ENCODE peak calls at places on chromosomes 12 and 14, in six cellular contexts. S, H, A, B, G and F are unnamed samples.

GRCh38 chr12:44875954-44876553 is at the start of gene NELL2:
- DNase-seq in S (no peak), H (no peak), A (no peak), B (no peak), G (peak), F (no peak)

GRCh38 chr12:51784688-51785087 is 63.8 kb downstream of the FIGNL2 start:
- DNase-seq in S (no peak), H (no peak), A (no peak), B (no peak), G (no peak), F (no peak)

GRCh38 chr14:72907327-72907826 is 13.5 kb upstream of the DPF3 start:
- DNase-seq in S (no peak), H (no peak), A (no peak), B (no peak), G (no peak), F (no peak)

GRCh38 chr12:38113991-38114390 is 202.6 kb upstream of the ALG10B start:
- DNase-seq in S (no peak), H (no peak), A (no peak), B (no peak), G (no peak), F (no peak)

GRCh38 chr12:46577063-46577776 is 204.6 kb upstream of the SLC38A2 start:
- DNase-seq in S (no peak), H (no peak), A (no peak), B (no peak), G (no peak), F (no peak)

GRCh38 chr14:68112456-68112855 is 292.9 kb downstream of the RAD51B start:
- DNase-seq in S (no peak), H (no peak), A (no peak), B (no peak), G (no peak), F (no peak)

GRCh38 chr14:90968025-90968424 is 92.4 kb downstream of the RPS6KA5 start:
- DNase-seq in S (no peak), H (no peak), A (no peak), B (no peak), G (no peak), F (no peak)

GRCh38 chr14:101598571-101599233 is 37.4 kb downstream of the DIO3 start:
- DNase-seq in S (no peak), H (no peak), A (no peak), B (no peak), G (no peak), F (no peak)

GRCh38 chr14:62796431-62796830 is 248.8 kb downstream of the KCNH5 start:
- DNase-seq in S (no peak), H (no peak), A (no peak), B (no peak), G (no peak), F (no peak)

GRCh38 chr12:76346798-76347420 is 1.3 kb downstream of the BBS10 start:
- DNase-seq in S (no peak), H (no peak), A (no peak), B (peak), G (peak), F (peak)

GRCh38 chr12:22321620-22322019 is 12.9 kb downstream of the ST8SIA1 start:
- DNase-seq in S (no peak), H (no peak), A (no peak), B (no peak), G (no peak), F (no peak)

GRCh38 chr12:50764861-50765324 is 992 bp downstream of the ATF1 start:
- DNase-seq in S (no peak), H (no peak), A (no peak), B (no peak), G (no peak), F (no peak)

GRCh38 chr12:112468041-112468440 is 49.3 kb downstream of the PTPN11 start:
- DNase-seq in S (no peak), H (no peak), A (no peak), B (no peak), G (no peak), F (no peak)

GRCh38 chr12:124715121-124715990 is 147.9 kb upstream of the NCOR2 start:
- DNase-seq in S (no peak), H (no peak), A (no peak), B (no peak), G (no peak), F (no peak)

GRCh38 chr14:104798300-104799238 is 2.3 kb upstream of the ZBTB42 start:
- DNase-seq in S (no peak), H (no peak), A (no peak), B (no peak), G (no peak), F (no peak)
- H3K4me3 ChIP-seq in S (no peak), H (no peak), A (no peak), B (no peak), G (no peak), F (no peak)

DNA sequence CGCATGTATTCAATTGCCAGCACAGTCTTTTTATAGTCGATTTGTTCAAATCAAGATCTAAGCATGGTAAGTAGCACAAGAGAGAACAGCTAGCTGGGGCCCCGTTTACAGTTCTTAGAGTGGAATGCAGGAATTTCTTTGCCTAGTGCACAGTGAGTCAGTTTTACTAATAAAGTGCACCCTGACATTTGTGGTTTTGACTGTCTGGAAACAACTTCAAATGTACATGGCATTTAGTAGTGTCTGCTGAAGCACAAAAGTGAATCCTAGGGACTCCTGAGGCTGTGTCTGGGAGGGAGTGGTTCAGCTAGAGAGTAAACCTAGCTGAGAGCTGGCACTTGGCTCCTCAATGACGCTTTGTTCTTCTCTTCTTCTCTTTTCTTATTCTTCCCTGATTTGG is 64.9 kb downstream of the TMX1 start:
- DNase-seq in S (peak), H (peak), A (peak), B (peak), G (no peak), F (peak)
- H3K4me3 ChIP-seq in S (no peak), H (no peak), A (no peak), B (no peak), G (no peak), F (no peak)

DNA sequence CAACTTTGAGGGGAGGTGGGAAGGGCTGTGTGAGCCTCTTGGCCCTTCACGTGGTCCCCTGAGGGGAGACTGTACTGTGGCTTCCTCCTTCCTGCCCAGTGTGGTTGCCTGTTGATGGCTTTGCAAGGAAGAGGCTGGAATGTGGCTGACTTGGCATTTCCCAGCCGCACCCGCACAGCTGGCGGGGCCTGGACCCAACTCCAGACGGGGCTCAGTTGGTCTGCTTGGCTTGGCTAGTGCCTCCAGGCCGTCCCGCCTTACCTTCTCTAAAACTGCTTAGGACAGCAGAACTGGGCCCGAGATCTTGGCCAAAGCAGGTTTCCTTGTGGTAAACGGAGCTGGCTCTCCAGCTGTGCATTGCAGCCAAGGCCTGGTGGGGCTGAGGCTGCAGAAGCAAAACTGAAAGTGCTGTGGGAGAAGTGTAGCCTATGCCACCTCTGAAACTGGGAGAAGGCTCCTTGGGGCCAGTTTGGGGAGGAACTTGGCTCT is 139.5 kb downstream of the SMOC1 start:
- DNase-seq in S (no peak), H (no peak), A (no peak), B (no peak), G (no peak), F (no peak)
- H3K4me3 ChIP-seq in S (no peak), H (no peak), A (no peak), B (no peak), G (no peak), F (no peak)

DNA sequence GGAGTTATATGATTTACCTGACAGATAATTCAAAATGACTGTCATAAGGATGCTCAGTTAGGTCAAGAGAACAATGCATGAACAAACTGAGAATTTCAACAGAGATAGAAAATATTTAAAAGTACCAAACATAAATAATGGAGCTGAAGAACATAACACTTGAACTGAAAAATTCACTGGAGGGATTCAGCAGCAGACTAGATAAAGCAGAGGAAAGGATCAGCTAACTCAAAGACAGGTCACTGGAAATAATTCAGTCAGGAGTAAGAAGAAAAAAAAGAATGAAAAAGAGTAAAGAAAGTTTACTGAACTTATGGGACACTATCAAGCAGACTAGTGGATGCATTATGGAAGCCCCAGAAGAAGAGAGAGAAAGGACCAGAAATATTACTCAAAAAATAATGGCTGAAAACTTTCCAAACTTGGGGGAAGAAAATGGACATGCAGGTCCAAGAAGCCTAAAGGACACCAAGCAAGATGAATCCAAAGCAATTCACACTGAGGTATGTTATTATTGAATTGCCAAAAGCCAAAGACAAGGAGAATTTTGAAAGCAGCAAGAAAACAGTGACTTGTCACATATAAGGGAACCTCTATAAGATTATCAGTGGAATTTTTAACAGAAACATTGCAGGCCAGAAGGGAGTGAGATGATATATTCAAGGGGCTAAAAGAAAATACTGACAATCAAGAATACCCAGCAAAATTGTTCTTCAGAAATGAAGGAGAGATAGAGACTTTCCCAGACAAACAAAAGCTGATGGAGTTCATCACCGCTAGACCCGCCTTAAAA is 78.7 kb downstream of the GCH1 start:
- DNase-seq in S (no peak), H (no peak), A (no peak), B (no peak), G (no peak), F (no peak)
- H3K4me3 ChIP-seq in S (no peak), H (no peak), A (no peak), B (no peak), G (no peak), F (no peak)

GRCh38 chr12:53012928-53013327 is 6.7 kb downstream of the EIF4B start:
- DNase-seq in S (no peak), H (no peak), A (no peak), B (no peak), G (no peak), F (no peak)

GRCh38 chr12:53014709-53015108 is 8.5 kb downstream of the EIF4B start:
- DNase-seq in S (no peak), H (no peak), A (no peak), B (no peak), G (no peak), F (no peak)

GRCh38 chr12:53011889-53012288 is 5.6 kb downstream of the EIF4B start:
- DNase-seq in S (no peak), H (no peak), A (no peak), B (no peak), G (no peak), F (no peak)

GRCh38 chr12:53006810-53007742 is 820 bp downstream of the EIF4B start:
- DNase-seq in S (peak), H (no peak), A (no peak), B (no peak), G (peak), F (no peak)

DNA sequence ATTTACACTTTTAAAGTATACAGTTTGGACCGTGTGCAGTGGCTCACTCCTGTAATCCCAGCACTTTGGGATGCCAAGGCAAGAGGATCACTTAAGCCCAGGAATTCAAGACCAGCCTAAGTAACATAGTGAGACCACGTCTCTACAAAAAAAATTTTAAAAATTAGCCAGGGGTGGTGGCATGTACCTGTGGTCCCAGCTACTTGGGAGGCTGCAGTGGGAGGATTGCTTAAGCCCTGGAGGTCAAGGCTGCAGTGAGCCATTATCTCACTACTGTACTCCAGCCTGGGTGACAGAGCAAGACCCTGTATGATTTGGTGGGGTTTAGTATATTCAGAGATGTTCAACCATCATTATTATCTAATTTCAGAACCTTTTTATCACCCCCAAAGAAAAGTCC is 4.7 kb downstream of the EIF4B start:
- DNase-seq in S (no peak), H (no peak), A (no peak), B (no peak), G (no peak), F (no peak)
- H3K4me3 ChIP-seq in S (no peak), H (no peak), A (no peak), B (no peak), G (no peak), F (no peak)